ENCODE peak calls at places on chromosomes 13 and 19, in five cellular contexts. X is left lung; U is uterus; N is heart right ventricle; P is CD8-positive, alpha-beta T cell. D is an unnamed sample. For H3K4me1, the result is how much of the 10 kb centered on the place peaks cover.

GRCh38 chr13:110443633-110444225 is 117.8 kb downstream of the RAB20 start:
- DNase-seq in X (no peak), U (peak), N (no peak), P (no peak), D (no peak)

GRCh38 chr19:662207-662961 is 630 bp downstream of the RNF126 start:
- DNase-seq in X (peak), U (no peak), N (no peak), P (peak), D (no peak)

GRCh38 chr13:113148940-113149503 is 9.4 kb upstream of the PROZ start:
- DNase-seq in X (no peak), U (no peak), N (no peak), P (no peak), D (no peak)

GRCh38 chr13:84706004-84706710 is 823.9 kb upstream of the SLITRK1 start:
- DNase-seq in X (no peak), U (no peak), N (no peak), P (no peak), D (no peak)

GRCh38 chr13:46176756-46177155 is 5.2 kb downstream of the LCP1 start:
- DNase-seq in X (no peak), U (no peak), N (no peak), P (no peak), D (peak)

GRCh38 chr19:29677001-29677781 is 11.9 kb downstream of the PLEKHF1 start:
- DNase-seq in X (no peak), U (no peak), N (no peak), P (no peak), D (no peak)

GRCh38 chr19:53102701-53103140 is 501 bp downstream of the ZNF160 start:
- DNase-seq in X (peak), U (peak), N (peak), P (peak), D (peak)

GRCh38 chr19:28864024-28864503 is 348.9 kb downstream of the UQCRFS1 start:
- DNase-seq in X (no peak), U (no peak), N (peak), P (no peak), D (no peak)

GRCh38 chr19:45136507-45137178 is 24.1 kb downstream of the NKPD1 start:
- DNase-seq in X (no peak), U (no peak), N (no peak), P (no peak), D (peak)

GRCh38 chr19:53158119-53158656 is 665 bp downstream of the ZNF347 start:
- DNase-seq in X (peak), U (peak), N (peak), P (peak), D (peak)

GRCh38 chr19:46634656-46635218 is 1.3 kb downstream of the GNG8 start:
- DNase-seq in X (no peak), U (no peak), N (no peak), P (no peak), D (peak)

GRCh38 chr13:24148414-24149305 is 11.9 kb upstream of the SPATA13 start:
- DNase-seq in X (peak), U (no peak), N (no peak), P (no peak), D (no peak)

GRCh38 chr13:44715287-44716224 is 139.4 kb upstream of the TSC22D1 start:
- DNase-seq in X (no peak), U (no peak), N (no peak), P (no peak), D (no peak)

DNA sequence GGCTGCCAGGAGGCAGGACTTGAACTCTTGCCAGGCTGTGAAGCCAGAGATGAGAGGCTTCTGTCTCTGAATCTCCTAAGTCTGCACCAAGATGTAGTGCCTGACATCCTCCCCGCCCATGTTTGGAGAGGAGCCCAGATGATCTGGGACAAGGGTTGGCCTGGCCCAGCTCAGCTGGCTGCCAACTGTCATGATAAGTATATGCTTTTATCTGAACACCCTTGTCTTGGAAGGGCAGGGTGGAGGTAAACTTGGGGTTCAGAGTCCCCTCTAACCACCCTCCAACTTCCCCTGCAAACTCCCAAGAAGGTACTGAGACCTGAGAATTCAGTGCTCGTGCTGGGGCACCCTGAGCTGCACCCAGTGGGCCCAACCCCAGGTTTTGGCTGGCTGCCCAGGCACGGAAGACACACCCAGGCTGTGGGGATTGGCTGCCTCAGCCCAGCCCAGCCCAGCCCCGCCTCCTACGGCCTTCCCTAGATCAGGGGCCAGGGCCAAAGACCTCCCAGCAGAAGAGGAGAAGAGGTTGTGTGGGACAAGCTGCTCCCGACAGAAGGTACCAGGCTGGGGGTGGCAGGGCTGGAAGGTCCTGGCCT is at the start of gene CYP4F12:
- DNase-seq in X (peak), U (peak), N (peak), P (peak), D (peak)
- H3K27ac ChIP-seq in X (peak), U (peak), N (no peak), P (no peak), D (peak)

GRCh38 chr19:40273469-40274360 is 11.4 kb downstream of the AKT2 start:
- DNase-seq in X (no peak), U (no peak), N (no peak), P (no peak), D (no peak)
- H3K4me1 ChIP-seq in X (under half), U (under half), N (under half), P (half or more), D (under half)

GRCh38 chr13:106633321-106633720 is 65.4 kb upstream of the ARGLU1 start:
- DNase-seq in X (no peak), U (peak), N (no peak), P (no peak), D (no peak)

GRCh38 chr13:106629068-106629712 is 61.3 kb upstream of the ARGLU1 start:
- DNase-seq in X (no peak), U (no peak), N (no peak), P (no peak), D (no peak)

GRCh38 chr13:106630162-106630561 is 62.2 kb upstream of the ARGLU1 start:
- DNase-seq in X (no peak), U (no peak), N (no peak), P (no peak), D (no peak)

GRCh38 chr13:106626473-106626872 is 58.5 kb upstream of the ARGLU1 start:
- DNase-seq in X (no peak), U (no peak), N (no peak), P (no peak), D (no peak)

DNA sequence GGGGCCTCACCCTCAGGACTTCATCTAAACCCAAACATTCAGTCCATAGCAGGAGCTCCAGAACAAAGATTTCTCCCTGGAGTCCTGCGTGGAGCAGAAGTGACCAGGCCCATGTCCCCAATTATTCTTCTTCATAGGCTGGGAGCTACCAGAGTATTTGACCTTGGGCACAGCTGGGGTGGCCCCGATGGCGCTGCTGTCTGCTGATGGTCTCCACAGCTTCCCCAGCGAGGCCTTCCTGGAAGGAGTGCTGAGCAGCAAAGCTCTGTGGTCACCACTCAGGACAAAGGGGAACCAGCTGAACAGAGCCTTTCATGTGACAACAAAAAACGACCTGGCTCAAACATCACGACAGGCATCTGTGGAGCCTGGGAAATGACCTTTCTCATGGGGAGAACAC is 62.7 kb upstream of the ARGLU1 start:
- DNase-seq in X (no peak), U (no peak), N (no peak), P (no peak), D (no peak)
- H3K27ac ChIP-seq in X (no peak), U (no peak), N (no peak), P (no peak), D (no peak)

GRCh38 chr19:2475018-2475701 is 767 bp upstream of the GADD45B start:
- DNase-seq in X (peak), U (peak), N (peak), P (peak), D (peak)

GRCh38 chr19:2477141-2477710 is 1.3 kb downstream of the GADD45B start:
- DNase-seq in X (peak), U (peak), N (peak), P (no peak), D (peak)

GRCh38 chr19:2474232-2475017 is 1.5 kb upstream of the GADD45B start:
- DNase-seq in X (peak), U (peak), N (peak), P (peak), D (peak)

GRCh38 chr19:2476451-2477140 is 669 bp downstream of the GADD45B start:
- DNase-seq in X (peak), U (peak), N (peak), P (peak), D (peak)

GRCh38 chr19:2475702-2476450 is at the start of gene GADD45B:
- DNase-seq in X (peak), U (peak), N (peak), P (peak), D (peak)
- H3K4me1 ChIP-seq in X (under half), U (under half), N (under half), P (under half), D (under half)

DNA sequence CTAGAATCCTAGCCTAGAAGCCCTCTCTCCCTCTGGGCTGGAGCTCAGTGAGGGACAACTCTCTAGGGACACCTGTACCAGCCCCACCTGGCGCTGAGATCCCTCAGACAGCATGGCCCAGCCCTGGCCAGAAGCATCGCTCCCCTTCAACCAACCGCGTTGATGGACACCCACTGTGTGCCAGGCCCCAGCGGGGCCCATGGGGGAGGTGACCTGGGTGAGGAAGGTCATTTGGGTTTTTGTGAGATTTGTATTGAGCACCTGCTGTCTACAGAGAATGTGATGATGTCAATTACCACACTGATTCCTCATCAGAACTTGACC is 9.2 kb upstream of the ARRDC2 start:
- DNase-seq in X (no peak), U (no peak), N (no peak), P (no peak), D (no peak)
- H3K27ac ChIP-seq in X (peak), U (no peak), N (no peak), P (no peak), D (no peak)

GRCh38 chr19:10782795-10783194 is 53.2 kb downstream of the TMED1 start:
- DNase-seq in X (no peak), U (no peak), N (peak), P (no peak), D (peak)
- H3K4me1 ChIP-seq in X (half or more), U (under half), N (under half), P (under half), D (under half)

GRCh38 chr19:39825093-39825463 is 8.9 kb downstream of the DYRK1B start:
- DNase-seq in X (no peak), U (no peak), N (no peak), P (no peak), D (no peak)

GRCh38 chr19:39826311-39826945 is 7.5 kb downstream of the DYRK1B start:
- DNase-seq in X (no peak), U (no peak), N (no peak), P (no peak), D (no peak)

GRCh38 chr19:39825531-39826076 is 8.4 kb downstream of the DYRK1B start:
- DNase-seq in X (no peak), U (no peak), N (peak), P (no peak), D (peak)

GRCh38 chr19:39824143-39825092 is 9.5 kb downstream of the DYRK1B start:
- DNase-seq in X (peak), U (peak), N (peak), P (peak), D (peak)

GRCh38 chr19:39823693-39824092 is 10.3 kb downstream of the DYRK1B start:
- DNase-seq in X (no peak), U (no peak), N (no peak), P (no peak), D (no peak)
- H3K27ac ChIP-seq in X (no peak), U (peak), N (no peak), P (peak), D (peak)

GRCh38 chr19:41194157-41194552 is 1.1 kb downstream of the CYP2S1 start:
- DNase-seq in X (no peak), U (no peak), N (no peak), P (no peak), D (no peak)

GRCh38 chr19:41192574-41193419 is at the start of gene CYP2S1:
- DNase-seq in X (peak), U (no peak), N (no peak), P (no peak), D (no peak)

GRCh38 chr19:41195675-41196497 is 2.9 kb downstream of the CYP2S1 start:
- DNase-seq in X (no peak), U (no peak), N (no peak), P (no peak), D (no peak)

GRCh38 chr19:41189425-41190065 is 3.5 kb upstream of the CYP2S1 start:
- DNase-seq in X (no peak), U (no peak), N (no peak), P (no peak), D (no peak)

GRCh38 chr19:41193420-41194156 is 569 bp downstream of the CYP2S1 start:
- DNase-seq in X (no peak), U (no peak), N (no peak), P (no peak), D (no peak)
- H3K4me1 ChIP-seq in X (under half), U (under half), N (under half), P (under half), D (under half)